ENCODE peak calls at places on chromosome 1, in ten cellular contexts. T is esophagus squamous epithelium, Z is B cell, P is omental fat pad, L is lower leg skin, F is GM12865, R is HCT116, W is H9, S is CD14-positive monocyte, Y is adrenal gland. V is an unnamed sample.

GRCh38 chr1:71733121-71733520 is 549.2 kb downstream of the NEGR1 start:
- DNase-seq in T (no peak), Z (no peak), P (no peak), L (no peak), F (no peak), R (no peak), W (no peak), S (no peak), Y (no peak), V (no peak)

GRCh38 chr1:210800756-210801155 is 333.2 kb downstream of the KCNH1 start:
- DNase-seq in T (no peak), Z (no peak), P (no peak), L (no peak), F (no peak), R (no peak), W (no peak), S (no peak), Y (no peak), V (peak; percentile 13)

GRCh38 chr1:64327119-64327518 is 123.7 kb downstream of the UBE2U start:
- DNase-seq in T (no peak), Z (no peak), P (no peak), L (no peak), F (no peak), R (no peak), W (no peak), S (no peak), Y (no peak), V (no peak)

GRCh38 chr1:57544345-57544744 is 120.5 kb upstream of the DAB1 start:
- DNase-seq in T (no peak), Z (no peak), P (no peak), L (no peak), F (no peak), R (no peak), W (no peak), S (no peak), Y (no peak), V (no peak)

GRCh38 chr1:2554621-2555387 is 1.4 kb upstream of the TNFRSF14 start:
- DNase-seq in T (no peak), Z (peak; percentile 85), P (no peak), L (no peak), F (peak; percentile 74), R (no peak), W (no peak), S (no peak), Y (no peak), V (no peak)

GRCh38 chr1:30807318-30808066 is 49.9 kb upstream of the LAPTM5 start:
- DNase-seq in T (no peak), Z (peak; percentile 53), P (no peak), L (no peak), F (no peak), R (no peak), W (no peak), S (peak; percentile 10), Y (no peak), V (peak; percentile 51)

GRCh38 chr1:17819129-17819802 is 64.1 kb downstream of the ACTL8 start:
- DNase-seq in T (no peak), Z (no peak), P (no peak), L (peak; percentile 81), F (no peak), R (no peak), W (peak; percentile 19), S (no peak), Y (no peak), V (no peak)

GRCh38 chr1:154541231-154541630 is 17.2 kb downstream of the UBE2Q1 start:
- DNase-seq in T (no peak), Z (no peak), P (no peak), L (no peak), F (no peak), R (no peak), W (no peak), S (no peak), Y (no peak), V (no peak)

GRCh38 chr1:32972814-32973428 is 8.3 kb upstream of the RNF19B start:
- DNase-seq in T (no peak), Z (peak; percentile 55), P (no peak), L (peak; percentile 90), F (no peak), R (no peak), W (peak; percentile 91), S (no peak), Y (peak; percentile 73), V (peak; percentile 45)

GRCh38 chr1:183652107-183652506 is 1.0 kb downstream of the APOBEC4 start:
- DNase-seq in T (no peak), Z (no peak), P (no peak), L (no peak), F (peak; percentile 74), R (no peak), W (no peak), S (no peak), Y (no peak), V (no peak)

GRCh38 chr1:78254517-78254916 is 208.8 kb downstream of the GIPC2 start:
- DNase-seq in T (no peak), Z (no peak), P (no peak), L (no peak), F (no peak), R (no peak), W (no peak), S (no peak), Y (no peak), V (no peak)

GRCh38 chr1:33143181-33143580 is 38.7 kb downstream of the TRIM62 start:
- DNase-seq in T (no peak), Z (no peak), P (no peak), L (no peak), F (no peak), R (no peak), W (no peak), S (no peak), Y (no peak), V (no peak)

GRCh38 chr1:148160421-148161251 is 8.6 kb upstream of the NBPF11 start:
- DNase-seq in T (no peak), Z (peak; percentile 22), P (no peak), L (peak; percentile 72), F (no peak), R (no peak), W (peak; percentile 29), S (no peak), Y (no peak), V (no peak)

GRCh38 chr1:115364044-115364775 is 26.2 kb upstream of the NGF start:
- DNase-seq in T (no peak), Z (no peak), P (no peak), L (no peak), F (no peak), R (no peak), W (no peak), S (no peak), Y (no peak), V (no peak)
- TF ChIP-seq CTCF in T (no peak), Z (no peak), P (no peak), L (no peak), F (no peak), R (no peak), W (no peak), S (no peak), Y (no peak), V (no peak)

GRCh38 chr1:94819945-94820746 is at the start of gene SLC44A3:
- DNase-seq in T (no peak), Z (peak; percentile 35), P (no peak), L (no peak), F (peak; percentile 4), R (no peak), W (peak; percentile 75), S (no peak), Y (peak; percentile 62), V (no peak)
- TF ChIP-seq CTCF in T (peak; percentile 39), Z (no peak), P (no peak), L (no peak), F (no peak), R (peak; percentile 25), W (peak; percentile 44), S (no peak), Y (peak; percentile 37), V (peak; percentile 34)

DNA sequence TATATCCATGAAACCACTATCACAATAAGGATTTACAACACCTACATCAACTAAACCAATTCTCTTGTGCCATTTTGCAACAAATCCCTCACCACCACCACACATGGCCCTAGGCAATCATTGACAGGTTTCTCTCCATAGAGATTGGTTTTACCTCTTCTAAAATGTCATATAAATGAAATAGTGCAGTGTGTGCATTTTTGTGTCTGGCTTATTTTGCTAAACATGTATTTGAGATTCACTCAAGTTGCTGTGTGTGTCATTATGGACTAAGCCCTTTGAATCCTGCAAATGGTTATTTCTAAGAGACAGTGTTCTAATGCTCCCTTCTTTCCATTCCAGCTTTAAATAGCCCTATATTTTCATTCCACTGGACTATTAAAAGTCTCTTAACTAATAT is 179.7 kb upstream of the LRRC7 start:
- DNase-seq in T (no peak), Z (no peak), P (no peak), L (no peak), F (no peak), R (no peak), W (no peak), S (no peak), Y (no peak), V (no peak)
- TF ChIP-seq CTCF in T (no peak), Z (no peak), P (no peak), L (no peak), F (no peak), R (no peak), W (no peak), S (no peak), Y (no peak), V (no peak)

GRCh38 chr1:189151361-189151760 is 1326.3 kb downstream of the BRINP3 start:
- DNase-seq in T (no peak), Z (no peak), P (no peak), L (no peak), F (no peak), R (no peak), W (no peak), S (no peak), Y (no peak), V (no peak)

GRCh38 chr1:189152685-189153084 is 1325.0 kb downstream of the BRINP3 start:
- DNase-seq in T (no peak), Z (no peak), P (no peak), L (no peak), F (no peak), R (no peak), W (no peak), S (no peak), Y (no peak), V (no peak)

GRCh38 chr1:189150624-189151023 is 1327.0 kb downstream of the BRINP3 start:
- DNase-seq in T (no peak), Z (no peak), P (no peak), L (no peak), F (no peak), R (no peak), W (no peak), S (no peak), Y (no peak), V (no peak)

DNA sequence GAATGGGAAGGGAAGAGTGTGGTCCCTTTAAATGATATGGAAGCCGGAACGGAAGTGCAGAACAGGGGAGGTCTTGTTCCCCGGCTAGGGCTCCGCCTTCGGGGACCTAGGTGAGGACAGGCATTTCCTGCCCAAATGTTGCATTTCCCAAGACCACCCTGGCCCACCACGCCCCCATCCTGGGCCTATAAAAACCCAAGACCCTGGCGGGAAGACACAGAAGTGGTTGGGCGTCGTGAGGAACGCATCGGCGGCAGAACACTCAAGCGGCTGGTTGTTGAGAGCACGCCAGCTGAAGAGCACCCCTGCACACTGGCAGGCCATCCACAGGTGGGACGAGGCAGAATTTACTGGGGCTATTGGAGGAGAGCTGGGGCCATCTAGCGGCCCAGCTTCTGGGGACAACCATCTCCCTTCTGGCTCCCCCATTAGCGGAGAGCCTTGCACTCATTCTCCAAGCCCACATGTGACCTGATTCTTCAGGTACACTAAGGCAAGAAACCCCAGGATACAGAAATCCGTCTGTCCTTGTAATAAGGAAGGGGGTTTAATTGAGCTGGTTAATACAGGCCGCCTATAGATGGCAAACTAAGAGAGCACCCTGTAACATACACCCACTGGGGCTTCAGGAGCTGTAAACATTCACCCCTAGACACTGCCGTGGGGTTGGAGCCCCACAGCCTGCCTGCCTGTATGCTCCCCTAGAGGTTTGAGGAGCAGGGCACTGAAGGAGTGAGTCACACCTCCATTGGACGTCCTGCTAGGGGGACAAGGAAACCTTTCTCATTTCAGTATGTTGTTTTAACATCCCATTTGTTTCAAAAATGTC is 1327.9 kb downstream of the BRINP3 start:
- DNase-seq in T (no peak), Z (no peak), P (no peak), L (no peak), F (peak; percentile 17), R (no peak), W (peak; percentile 74), S (no peak), Y (no peak), V (no peak)
- TF ChIP-seq CTCF in T (no peak), Z (no peak), P (no peak), L (no peak), F (peak; percentile 28), R (no peak), W (peak; percentile 66), S (no peak), Y (no peak), V (no peak)

V was measured in retinal pigment epithelial cell.